ENCODE peak calls at places on chromosomes 12 and 14, in five cellular contexts. One of them, this sample, is unnamed.

GRCh38 chr14:70425349-70425748 is 8.5 kb upstream of the SYNJ2BP start:
- DNase-seq in stimulated activated CD4-positive, alpha-beta T cell treated with anti-CD3 and anti-CD28 coated beads, TNF-alpha, amount 100 ng/mL, for 4 hours: no peak
- DNase-seq in HT1080: no peak
- DNase-seq in Caki2: no peak
- DNase-seq in T follicular helper cell: no peak
- DNase-seq in this sample: peak

GRCh38 chr14:36518031-36518585 is 1.9 kb downstream of the NKX2-1 start:
- DNase-seq in stimulated activated CD4-positive, alpha-beta T cell treated with anti-CD3 and anti-CD28 coated beads, TNF-alpha, amount 100 ng/mL, for 4 hours: no peak
- DNase-seq in HT1080: no peak
- DNase-seq in Caki2: no peak
- DNase-seq in T follicular helper cell: no peak
- DNase-seq in this sample: no peak

GRCh38 chr12:10366875-10367274 is 23.0 kb downstream of the KLRK1 start:
- DNase-seq in stimulated activated CD4-positive, alpha-beta T cell treated with anti-CD3 and anti-CD28 coated beads, TNF-alpha, amount 100 ng/mL, for 4 hours: no peak
- DNase-seq in HT1080: peak
- DNase-seq in Caki2: peak
- DNase-seq in T follicular helper cell: no peak
- DNase-seq in this sample: peak

GRCh38 chr12:1801285-1801975 is 18.9 kb upstream of the LRTM2 start:
- DNase-seq in stimulated activated CD4-positive, alpha-beta T cell treated with anti-CD3 and anti-CD28 coated beads, TNF-alpha, amount 100 ng/mL, for 4 hours: no peak
- DNase-seq in HT1080: no peak
- DNase-seq in Caki2: no peak
- DNase-seq in T follicular helper cell: no peak
- DNase-seq in this sample: no peak

GRCh38 chr14:72892103-72892878 is 1.6 kb downstream of the DPF3 start:
- DNase-seq in stimulated activated CD4-positive, alpha-beta T cell treated with anti-CD3 and anti-CD28 coated beads, TNF-alpha, amount 100 ng/mL, for 4 hours: peak
- DNase-seq in HT1080: peak
- DNase-seq in Caki2: no peak
- DNase-seq in T follicular helper cell: no peak
- DNase-seq in this sample: peak

GRCh38 chr14:73723411-73723798 is 9.2 kb upstream of the PNMA1 start:
- DNase-seq in stimulated activated CD4-positive, alpha-beta T cell treated with anti-CD3 and anti-CD28 coated beads, TNF-alpha, amount 100 ng/mL, for 4 hours: no peak
- DNase-seq in HT1080: no peak
- DNase-seq in Caki2: peak
- DNase-seq in T follicular helper cell: no peak
- DNase-seq in this sample: no peak

GRCh38 chr12:87140257-87140656 is 884.1 kb upstream of the MGAT4C start:
- DNase-seq in stimulated activated CD4-positive, alpha-beta T cell treated with anti-CD3 and anti-CD28 coated beads, TNF-alpha, amount 100 ng/mL, for 4 hours: no peak
- DNase-seq in HT1080: no peak
- DNase-seq in Caki2: no peak
- DNase-seq in T follicular helper cell: no peak
- DNase-seq in this sample: peak

GRCh38 chr12:103994235-103994634 is 28.6 kb downstream of the TDG start:
- DNase-seq in stimulated activated CD4-positive, alpha-beta T cell treated with anti-CD3 and anti-CD28 coated beads, TNF-alpha, amount 100 ng/mL, for 4 hours: no peak
- DNase-seq in HT1080: no peak
- DNase-seq in Caki2: no peak
- DNase-seq in T follicular helper cell: no peak
- DNase-seq in this sample: no peak

GRCh38 chr12:34396861-34397590 is 374.7 kb downstream of the ALG10 start:
- DNase-seq in stimulated activated CD4-positive, alpha-beta T cell treated with anti-CD3 and anti-CD28 coated beads, TNF-alpha, amount 100 ng/mL, for 4 hours: no peak
- DNase-seq in HT1080: no peak
- DNase-seq in Caki2: no peak
- DNase-seq in T follicular helper cell: no peak
- DNase-seq in this sample: no peak

GRCh38 chr12:96210376-96211055 is 16.3 kb downstream of the ELK3 start:
- DNase-seq in stimulated activated CD4-positive, alpha-beta T cell treated with anti-CD3 and anti-CD28 coated beads, TNF-alpha, amount 100 ng/mL, for 4 hours: peak
- DNase-seq in HT1080: no peak
- DNase-seq in Caki2: no peak
- DNase-seq in T follicular helper cell: peak
- DNase-seq in this sample: no peak

GRCh38 chr12:117502633-117503032 is 141.2 kb upstream of the NOS1 start:
- DNase-seq in stimulated activated CD4-positive, alpha-beta T cell treated with anti-CD3 and anti-CD28 coated beads, TNF-alpha, amount 100 ng/mL, for 4 hours: no peak
- DNase-seq in HT1080: no peak
- DNase-seq in Caki2: no peak
- DNase-seq in T follicular helper cell: no peak
- DNase-seq in this sample: no peak

GRCh38 chr12:66735275-66735674 is 56.4 kb upstream of the GRIP1 start:
- DNase-seq in stimulated activated CD4-positive, alpha-beta T cell treated with anti-CD3 and anti-CD28 coated beads, TNF-alpha, amount 100 ng/mL, for 4 hours: no peak
- DNase-seq in HT1080: no peak
- DNase-seq in Caki2: no peak
- DNase-seq in T follicular helper cell: no peak
- DNase-seq in this sample: peak

GRCh38 chr12:6018265-6018664 is 73.2 kb upstream of the ANO2 start:
- DNase-seq in stimulated activated CD4-positive, alpha-beta T cell treated with anti-CD3 and anti-CD28 coated beads, TNF-alpha, amount 100 ng/mL, for 4 hours: no peak
- DNase-seq in HT1080: no peak
- DNase-seq in Caki2: no peak
- DNase-seq in T follicular helper cell: no peak
- DNase-seq in this sample: no peak

GRCh38 chr14:35558680-35559079 is 24.7 kb downstream of the INSM2 start:
- DNase-seq in stimulated activated CD4-positive, alpha-beta T cell treated with anti-CD3 and anti-CD28 coated beads, TNF-alpha, amount 100 ng/mL, for 4 hours: no peak
- DNase-seq in HT1080: no peak
- DNase-seq in Caki2: no peak
- DNase-seq in T follicular helper cell: no peak
- DNase-seq in this sample: no peak

GRCh38 chr12:55818886-55819285 is 1.0 kb downstream of the ORMDL2 start:
- DNase-seq in stimulated activated CD4-positive, alpha-beta T cell treated with anti-CD3 and anti-CD28 coated beads, TNF-alpha, amount 100 ng/mL, for 4 hours: no peak
- DNase-seq in HT1080: no peak
- DNase-seq in Caki2: no peak
- DNase-seq in T follicular helper cell: no peak
- DNase-seq in this sample: no peak

GRCh38 chr12:25648460-25648859 is 95.4 kb upstream of the LMNTD1 start:
- DNase-seq in stimulated activated CD4-positive, alpha-beta T cell treated with anti-CD3 and anti-CD28 coated beads, TNF-alpha, amount 100 ng/mL, for 4 hours: no peak
- DNase-seq in HT1080: peak
- DNase-seq in Caki2: peak
- DNase-seq in T follicular helper cell: no peak
- DNase-seq in this sample: peak

GRCh38 chr12:67217647-67218046 is 51.5 kb upstream of the CAND1 start:
- DNase-seq in stimulated activated CD4-positive, alpha-beta T cell treated with anti-CD3 and anti-CD28 coated beads, TNF-alpha, amount 100 ng/mL, for 4 hours: no peak
- DNase-seq in HT1080: no peak
- DNase-seq in Caki2: no peak
- DNase-seq in T follicular helper cell: no peak
- DNase-seq in this sample: no peak

GRCh38 chr12:25384954-25385216 is 134.2 kb upstream of the KRAS start:
- DNase-seq in stimulated activated CD4-positive, alpha-beta T cell treated with anti-CD3 and anti-CD28 coated beads, TNF-alpha, amount 100 ng/mL, for 4 hours: no peak
- DNase-seq in HT1080: no peak
- DNase-seq in Caki2: no peak
- DNase-seq in T follicular helper cell: no peak
- DNase-seq in this sample: no peak

GRCh38 chr14:85421166-85421877 is 108.6 kb upstream of the FLRT2 start:
- DNase-seq in stimulated activated CD4-positive, alpha-beta T cell treated with anti-CD3 and anti-CD28 coated beads, TNF-alpha, amount 100 ng/mL, for 4 hours: no peak
- DNase-seq in HT1080: peak
- DNase-seq in Caki2: no peak
- DNase-seq in T follicular helper cell: no peak
- DNase-seq in this sample: no peak

GRCh38 chr12:22672951-22673350 is 48.0 kb downstream of the ETNK1 start:
- DNase-seq in stimulated activated CD4-positive, alpha-beta T cell treated with anti-CD3 and anti-CD28 coated beads, TNF-alpha, amount 100 ng/mL, for 4 hours: no peak
- DNase-seq in HT1080: peak
- DNase-seq in Caki2: no peak
- DNase-seq in T follicular helper cell: no peak
- DNase-seq in this sample: peak

GRCh38 chr12:111056618-111057521 is 136.5 kb upstream of the MYL2 start:
- DNase-seq in stimulated activated CD4-positive, alpha-beta T cell treated with anti-CD3 and anti-CD28 coated beads, TNF-alpha, amount 100 ng/mL, for 4 hours: peak
- DNase-seq in HT1080: peak
- DNase-seq in Caki2: no peak
- DNase-seq in T follicular helper cell: no peak
- DNase-seq in this sample: no peak

GRCh38 chr12:81257952-81258551 is 180.2 kb downstream of the ACSS3 start:
- DNase-seq in stimulated activated CD4-positive, alpha-beta T cell treated with anti-CD3 and anti-CD28 coated beads, TNF-alpha, amount 100 ng/mL, for 4 hours: no peak
- DNase-seq in HT1080: peak
- DNase-seq in Caki2: peak
- DNase-seq in T follicular helper cell: no peak
- DNase-seq in this sample: peak

GRCh38 chr12:48000878-48001321 is 3.4 kb downstream of the COL2A1 start:
- DNase-seq in stimulated activated CD4-positive, alpha-beta T cell treated with anti-CD3 and anti-CD28 coated beads, TNF-alpha, amount 100 ng/mL, for 4 hours: no peak
- DNase-seq in HT1080: peak
- DNase-seq in Caki2: peak
- DNase-seq in T follicular helper cell: no peak
- DNase-seq in this sample: peak

GRCh38 chr14:37037636-37038387 is 134.6 kb downstream of the SLC25A21 start:
- DNase-seq in stimulated activated CD4-positive, alpha-beta T cell treated with anti-CD3 and anti-CD28 coated beads, TNF-alpha, amount 100 ng/mL, for 4 hours: no peak
- DNase-seq in HT1080: no peak
- DNase-seq in Caki2: no peak
- DNase-seq in T follicular helper cell: no peak
- DNase-seq in this sample: no peak

GRCh38 chr14:26395726-26396125 is 202.1 kb downstream of the NOVA1 start:
- DNase-seq in stimulated activated CD4-positive, alpha-beta T cell treated with anti-CD3 and anti-CD28 coated beads, TNF-alpha, amount 100 ng/mL, for 4 hours: no peak
- DNase-seq in HT1080: no peak
- DNase-seq in Caki2: no peak
- DNase-seq in T follicular helper cell: no peak
- DNase-seq in this sample: no peak

GRCh38 chr12:67068773-67069450 is 200.2 kb upstream of the CAND1 start:
- DNase-seq in stimulated activated CD4-positive, alpha-beta T cell treated with anti-CD3 and anti-CD28 coated beads, TNF-alpha, amount 100 ng/mL, for 4 hours: peak
- DNase-seq in HT1080: no peak
- DNase-seq in Caki2: peak
- DNase-seq in T follicular helper cell: no peak
- DNase-seq in this sample: peak

GRCh38 chr14:104101651-104102281 is 16.3 kb downstream of the ASPG start:
- DNase-seq in stimulated activated CD4-positive, alpha-beta T cell treated with anti-CD3 and anti-CD28 coated beads, TNF-alpha, amount 100 ng/mL, for 4 hours: no peak
- DNase-seq in HT1080: no peak
- DNase-seq in Caki2: no peak
- DNase-seq in T follicular helper cell: no peak
- DNase-seq in this sample: no peak

GRCh38 chr14:99517643-99518381 is 36.6 kb downstream of the CCNK start:
- DNase-seq in stimulated activated CD4-positive, alpha-beta T cell treated with anti-CD3 and anti-CD28 coated beads, TNF-alpha, amount 100 ng/mL, for 4 hours: no peak
- DNase-seq in HT1080: no peak
- DNase-seq in Caki2: no peak
- DNase-seq in T follicular helper cell: no peak
- DNase-seq in this sample: no peak

GRCh38 chr14:67269338-67270060 is 28.3 kb downstream of the PALS1 start:
- DNase-seq in stimulated activated CD4-positive, alpha-beta T cell treated with anti-CD3 and anti-CD28 coated beads, TNF-alpha, amount 100 ng/mL, for 4 hours: no peak
- DNase-seq in HT1080: no peak
- DNase-seq in Caki2: peak
- DNase-seq in T follicular helper cell: no peak
- DNase-seq in this sample: peak

GRCh38 chr14:97445367-97445766 is 648.2 kb downstream of the VRK1 start:
- DNase-seq in stimulated activated CD4-positive, alpha-beta T cell treated with anti-CD3 and anti-CD28 coated beads, TNF-alpha, amount 100 ng/mL, for 4 hours: no peak
- DNase-seq in HT1080: no peak
- DNase-seq in Caki2: no peak
- DNase-seq in T follicular helper cell: no peak
- DNase-seq in this sample: no peak

GRCh38 chr14:78985668-78986073 is 815.5 kb downstream of the NRXN3 start:
- DNase-seq in stimulated activated CD4-positive, alpha-beta T cell treated with anti-CD3 and anti-CD28 coated beads, TNF-alpha, amount 100 ng/mL, for 4 hours: no peak
- DNase-seq in HT1080: peak
- DNase-seq in Caki2: no peak
- DNase-seq in T follicular helper cell: no peak
- DNase-seq in this sample: no peak

GRCh38 chr12:31589896-31590729 is 823 bp downstream of the DENND5B start:
- DNase-seq in stimulated activated CD4-positive, alpha-beta T cell treated with anti-CD3 and anti-CD28 coated beads, TNF-alpha, amount 100 ng/mL, for 4 hours: no peak
- DNase-seq in HT1080: peak
- DNase-seq in Caki2: peak
- DNase-seq in T follicular helper cell: no peak
- DNase-seq in this sample: peak

GRCh38 chr12:6224550-6224949 is 24.4 kb downstream of the CD9 start:
- DNase-seq in stimulated activated CD4-positive, alpha-beta T cell treated with anti-CD3 and anti-CD28 coated beads, TNF-alpha, amount 100 ng/mL, for 4 hours: no peak
- DNase-seq in HT1080: peak
- DNase-seq in Caki2: no peak
- DNase-seq in T follicular helper cell: no peak
- DNase-seq in this sample: peak

GRCh38 chr14:105863296-105864108 is 337.1 kb downstream of the TMEM121 start:
- DNase-seq in stimulated activated CD4-positive, alpha-beta T cell treated with anti-CD3 and anti-CD28 coated beads, TNF-alpha, amount 100 ng/mL, for 4 hours: no peak
- DNase-seq in HT1080: no peak
- DNase-seq in Caki2: no peak
- DNase-seq in T follicular helper cell: no peak
- DNase-seq in this sample: no peak

GRCh38 chr12:21054334-21054733 is 76.7 kb upstream of the SLCO1B1 start:
- DNase-seq in stimulated activated CD4-positive, alpha-beta T cell treated with anti-CD3 and anti-CD28 coated beads, TNF-alpha, amount 100 ng/mL, for 4 hours: no peak
- DNase-seq in HT1080: peak
- DNase-seq in Caki2: no peak
- DNase-seq in T follicular helper cell: no peak
- DNase-seq in this sample: peak

GRCh38 chr12:131242741-131243496 is 289.2 kb downstream of the ADGRD1 start:
- DNase-seq in stimulated activated CD4-positive, alpha-beta T cell treated with anti-CD3 and anti-CD28 coated beads, TNF-alpha, amount 100 ng/mL, for 4 hours: no peak
- DNase-seq in HT1080: peak
- DNase-seq in Caki2: peak
- DNase-seq in T follicular helper cell: no peak
- DNase-seq in this sample: no peak

GRCh38 chr14:36227802-36228201 is 51.3 kb upstream of the PTCSC3 start:
- DNase-seq in stimulated activated CD4-positive, alpha-beta T cell treated with anti-CD3 and anti-CD28 coated beads, TNF-alpha, amount 100 ng/mL, for 4 hours: no peak
- DNase-seq in HT1080: peak
- DNase-seq in Caki2: peak
- DNase-seq in T follicular helper cell: no peak
- DNase-seq in this sample: peak

This sample was measured in M059J.